ENCODE peak calls at places on chromosomes 7 and 10, in four cellular contexts. F is IMR-90, E is K562, O is GM12878. P is an unnamed sample.
A peak's percentile ranks its signal among the peaks of the same experiment; 100 is the strongest.

GRCh38 chr10:50224330-50224952 is 26.9 kb downstream of the ASAH2 start:
- DNase-seq in O (peak; percentile 36), F (peak; percentile 74), E (no peak), P (no peak)

GRCh38 chr10:21396889-21397288 is 128.6 kb downstream of the SKIDA1 start:
- DNase-seq in F (peak; percentile 47), O (no peak), E (no peak), P (no peak)

GRCh38 chr7:80771523-80771922 is 133.1 kb downstream of the CD36 start:
- DNase-seq in O (no peak), E (no peak), F (peak; percentile 78), P (no peak)

GRCh38 chr10:101047961-101048892 is 13.6 kb upstream of the KAZALD1 start:
- DNase-seq in F (no peak), E (no peak), O (no peak), P (no peak)

GRCh38 chr7:80611779-80612178 is 26.7 kb upstream of the CD36 start:
- DNase-seq in F (peak; percentile 86), O (no peak), E (no peak), P (no peak)

GRCh38 chr7:15305002-15305600 is 256.7 kb downstream of the AGMO start:
- DNase-seq in E (peak; percentile 19), F (peak; percentile 39), O (no peak), P (no peak)

GRCh38 chr10:92291610-92291859 is 568 bp downstream of the MARCHF5 start:
- DNase-seq in O (no peak), E (no peak), F (no peak), P (no peak)

GRCh38 chr7:23477170-23477525 is 6.9 kb upstream of the IGF2BP3 start:
- DNase-seq in E (no peak), F (no peak), O (no peak), P (no peak)

GRCh38 chr7:106417273-106417902 is 132.6 kb upstream of the NAMPT start:
- DNase-seq in F (peak; percentile 3), O (no peak), E (no peak), P (no peak)

GRCh38 chr7:147586526-147586925 is 1004.0 kb upstream of the C7orf33 start:
- DNase-seq in O (no peak), F (no peak), E (no peak), P (no peak)

GRCh38 chr10:34252111-34252510 is 563.0 kb downstream of the PARD3 start:
- DNase-seq in O (no peak), F (no peak), E (no peak), P (peak; percentile 53)

GRCh38 chr7:128409435-128410091 is at the start of gene IMPDH1:
- DNase-seq in O (no peak), E (peak; percentile 99), F (peak; percentile 61), P (no peak)

GRCh38 chr10:69901623-69902505 is 100.2 kb downstream of the COL13A1 start:
- DNase-seq in F (peak; percentile 60), O (no peak), E (peak; percentile 82), P (peak; percentile 31)

GRCh38 chr7:134083766-134084487 is 43.2 kb upstream of the LRGUK start:
- DNase-seq in E (peak; percentile 83), O (no peak), F (peak; percentile 16), P (no peak)

GRCh38 chr10:111707066-111707465 is 476.5 kb downstream of the GPAM start:
- DNase-seq in E (no peak), F (no peak), O (no peak), P (no peak)

GRCh38 chr10:17782921-17783665 is 26.1 kb upstream of the MRC1 start:
- DNase-seq in O (no peak), F (peak; percentile 33), E (no peak), P (no peak)

GRCh38 chr10:33129181-33129928 is 171.3 kb upstream of the ITGB1 start:
- DNase-seq in E (no peak), F (peak; percentile 95), O (no peak), P (no peak)

GRCh38 chr10:123019941-123020703 is 11.3 kb downstream of the ACADSB start:
- DNase-seq in E (no peak), O (no peak), F (no peak), P (no peak)

GRCh38 chr7:32587431-32587948 is 92.2 kb downstream of the AVL9 start:
- DNase-seq in O (no peak), E (no peak), F (peak; percentile 89), P (no peak)

GRCh38 chr10:44347609-44348400 is 37.1 kb downstream of the CXCL12 start:
- DNase-seq in O (no peak), F (no peak), E (no peak), P (no peak)

GRCh38 chr7:99193527-99194214 is 14.2 kb downstream of the KPNA7 start:
- DNase-seq in E (no peak), F (peak; percentile 64), O (no peak), P (no peak)

GRCh38 chr10:131804551-131805295 is 96.1 kb upstream of the PPP2R2D start:
- DNase-seq in E (no peak), F (no peak), O (no peak), P (no peak)

GRCh38 chr10:29735628-29736324 is 101.0 kb upstream of the SVIL start:
- DNase-seq in O (no peak), F (peak; percentile 67), E (peak; percentile 90), P (peak; percentile 94)

GRCh38 chr10:61024801-61025201 is 80.8 kb upstream of the RHOBTB1 start:
- DNase-seq in O (no peak), E (peak; percentile 44), F (peak; percentile 16), P (no peak)

GRCh38 chr10:14125564-14125963 is 205.2 kb downstream of the FRMD4A start:
- DNase-seq in O (no peak), F (no peak), E (no peak), P (no peak)

GRCh38 chr7:134946260-134946659 is 40.0 kb upstream of the AGBL3 start:
- DNase-seq in F (peak; percentile 57), O (no peak), E (no peak), P (no peak)

GRCh38 chr10:76303682-76304316 is 872.4 kb downstream of the LRMDA start:
- DNase-seq in E (no peak), O (no peak), F (peak; percentile 71), P (peak; percentile 41)

GRCh38 chr7:36021367-36021766 is 131.7 kb upstream of the EEPD1 start:
- DNase-seq in F (no peak), O (no peak), E (peak; percentile 14), P (no peak)

DNA sequence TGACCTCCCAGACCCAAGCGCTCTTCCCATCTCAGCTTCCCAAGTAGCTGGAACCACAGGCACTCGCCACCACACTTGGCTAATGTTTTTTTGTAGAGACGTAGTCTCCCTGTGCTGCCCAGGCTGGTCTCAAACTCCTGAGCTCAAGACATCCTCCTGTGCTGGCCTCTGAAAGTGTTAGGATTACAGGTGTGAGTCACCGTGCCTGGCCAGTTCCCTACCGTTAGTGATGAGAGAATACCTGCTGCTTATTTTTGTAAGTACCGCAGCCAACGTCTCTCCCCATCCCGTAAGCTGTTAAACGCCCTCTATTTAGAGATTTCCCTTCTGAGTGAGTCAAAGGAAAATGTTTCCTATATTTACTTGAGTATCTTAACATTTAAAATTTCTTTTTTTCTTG is 38.5 kb upstream of the PDLIM1 start:
- DNase-seq in F (peak; percentile 24), O (no peak), E (no peak), P (no peak)
- H3K4me1 ChIP-seq in F (peaks cover 48% of the 10 kb centered on the region), O (no peaks in the 10 kb centered on the region), E (peaks cover 11% of the 10 kb centered on the region), P (no peaks in the 10 kb centered on the region)

DNA sequence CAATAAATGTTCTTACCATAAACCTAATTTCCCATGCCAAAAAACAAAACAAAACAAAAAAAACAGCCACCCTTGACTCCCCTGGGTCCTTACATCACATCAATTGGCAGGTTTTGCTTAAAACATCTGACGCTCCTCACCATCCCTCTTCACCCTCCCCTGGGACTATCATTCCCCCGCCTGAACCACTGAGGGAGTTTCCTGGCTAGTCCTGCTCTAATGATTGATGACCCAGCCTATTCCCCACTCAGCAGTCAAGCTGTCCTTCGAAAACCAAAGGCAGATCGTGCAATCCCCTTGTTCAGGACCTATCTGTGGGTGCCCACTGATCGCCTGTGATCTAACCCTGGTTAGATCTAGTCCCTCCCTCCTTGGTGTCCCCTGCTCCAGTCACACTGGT is 11.2 kb upstream of the FRMPD2 start:
- DNase-seq in F (no peak), E (no peak), O (peak; percentile 94), P (no peak)
- TF ChIP-seq CHD1 in F (no peak), E (no peak), O (no peak), P (no peak)

GRCh38 chr10:126926568-126926967 is 21.3 kb downstream of the DOCK1 start:
- DNase-seq in F (no peak), O (no peak), E (no peak), P (no peak)
- H3K4me1 ChIP-seq in F (peaks cover 18% of the 10 kb centered on the region), O (no peaks in the 10 kb centered on the region), E (no peaks in the 10 kb centered on the region), P (no peaks in the 10 kb centered on the region)

DNA sequence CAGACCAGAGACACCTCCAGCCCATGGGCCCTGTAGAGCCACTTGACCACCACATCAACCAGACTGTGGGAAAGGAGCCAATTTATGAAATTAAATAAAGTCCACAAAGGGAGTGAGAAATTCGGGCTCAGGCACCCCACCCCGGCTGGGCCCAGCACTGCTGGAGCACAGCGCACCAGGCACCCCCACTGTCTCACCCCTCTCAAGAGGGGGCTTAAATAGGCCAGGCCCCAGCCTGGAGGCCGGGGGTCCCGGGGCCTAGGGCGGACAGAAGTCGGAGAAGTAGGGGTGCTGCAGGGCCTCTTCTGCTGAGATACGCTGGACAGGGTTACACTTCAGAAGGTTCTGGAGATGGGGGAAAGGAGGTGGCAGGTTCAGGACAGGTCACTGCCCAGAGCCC is 3.9 kb downstream of the CDK5 start:
- DNase-seq in F (no peak), O (no peak), E (no peak), P (no peak)
- TF ChIP-seq CHD1 in F (no peak), O (no peak), E (no peak), P (no peak)

DNA sequence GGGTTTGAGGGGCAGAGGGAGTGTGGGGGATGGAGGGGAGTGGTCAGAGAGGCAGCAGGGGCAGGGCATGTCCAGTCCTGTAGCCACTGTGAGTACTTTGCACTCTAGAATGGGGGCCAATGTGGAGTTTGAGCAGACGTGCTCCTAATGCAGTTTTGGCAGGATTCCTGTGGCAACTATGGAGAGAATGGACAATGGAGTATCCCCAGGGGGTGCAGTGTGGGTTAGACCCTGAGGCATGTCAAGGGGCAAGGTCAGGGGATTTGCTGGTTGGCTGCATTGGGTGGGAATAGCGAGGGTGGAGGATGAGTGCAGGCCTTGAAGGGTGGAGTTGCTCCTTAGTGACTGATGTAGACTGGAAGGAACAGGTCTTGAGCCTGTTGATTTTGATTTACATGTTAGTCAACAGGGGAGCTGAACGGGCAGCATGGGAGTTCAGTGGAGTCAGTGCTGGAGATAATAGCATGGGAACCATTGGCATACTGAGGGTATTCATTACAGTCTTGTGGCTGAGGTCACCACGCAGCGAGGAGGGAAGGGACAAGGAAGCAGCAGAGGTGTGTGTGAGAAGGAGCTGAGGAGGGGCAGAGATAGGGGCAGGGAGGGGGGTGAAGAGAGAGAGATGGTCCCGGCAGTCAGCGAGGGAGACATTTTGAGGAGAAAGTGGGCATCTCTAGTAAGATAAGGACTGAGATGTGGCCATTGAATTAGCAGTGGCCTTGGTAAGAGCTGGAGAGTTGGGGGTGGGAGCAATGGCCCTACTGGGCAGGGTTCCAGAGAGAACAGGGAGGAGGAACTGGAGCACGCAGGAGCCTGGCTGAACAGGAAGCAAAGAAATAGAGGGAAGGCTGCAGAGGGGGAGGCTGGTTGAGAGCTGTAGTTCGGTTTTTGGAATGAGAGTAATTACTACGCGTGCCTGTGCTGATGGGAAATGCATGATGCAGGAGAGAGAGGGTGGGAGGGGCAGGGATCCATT is 112.7 kb downstream of the CCNY start:
- DNase-seq in E (no peak), F (no peak), O (no peak), P (no peak)
- H3K4me1 ChIP-seq in E (peaks cover 36% of the 10 kb centered on the region), F (peaks cover 38% of the 10 kb centered on the region), O (peaks cover 35% of the 10 kb centered on the region), P (peaks cover 3% of the 10 kb centered on the region)

P was measured in H1.